ENCODE peak calls at places on chromosome 15, in ten cellular contexts. Z is tibial artery, D is H1, W is endodermal cell, V is breast epithelium, B is MM.1S, A is choroid plexus epithelial cell, O is fibroblast of lung, K is WERI-Rb-1, N is ovary. H is an unnamed sample.

GRCh38 chr15:63232400-63232799 is 43.0 kb downstream of the RAB8B start:
- DNase-seq in K (no peak), O (no peak), W (no peak), B (no peak), N (no peak), A (no peak), Z (no peak), V (no peak), D (no peak), H (no peak)

GRCh38 chr15:80277147-80277546 is 25.1 kb upstream of the CTXND1 start:
- DNase-seq in A (no peak), K (no peak), V (no peak), O (no peak), N (no peak), Z (no peak), W (no peak), D (no peak), B (no peak), H (no peak)

GRCh38 chr15:25803036-25803435 is 60.1 kb downstream of the ATP10A start:
- DNase-seq in V (no peak), D (no peak), A (no peak), Z (peak), B (no peak), N (no peak), W (no peak), K (no peak), O (no peak), H (no peak)

GRCh38 chr15:75161788-75162414 is 39.8 kb upstream of the C15orf39 start:
- DNase-seq in V (no peak), W (no peak), D (no peak), Z (no peak), K (no peak), N (no peak), B (no peak), O (peak), A (peak), H (no peak)

GRCh38 chr15:43977072-43977884 is 150.5 kb downstream of the WDR76 start:
- DNase-seq in V (no peak), D (no peak), Z (no peak), O (no peak), K (no peak), A (no peak), N (no peak), B (peak), W (peak), H (no peak)

GRCh38 chr15:101046826-101047225 is 127.7 kb downstream of the LRRK1 start:
- DNase-seq in O (no peak), D (peak), W (peak), B (no peak), A (no peak), Z (peak), N (no peak), K (peak), V (no peak), H (no peak)

GRCh38 chr15:79601376-79601775 is 169.2 kb downstream of the MINAR1 start:
- DNase-seq in O (no peak), Z (no peak), W (no peak), B (no peak), V (no peak), A (no peak), K (peak), N (no peak), D (no peak), H (no peak)

GRCh38 chr15:92165001-92165346 is 228.7 kb upstream of the ST8SIA2 start:
- DNase-seq in N (no peak), B (no peak), A (no peak), K (no peak), O (no peak), W (peak), V (no peak), D (no peak), Z (no peak), H (no peak)

GRCh38 chr15:25790003-25790660 is 73.0 kb downstream of the ATP10A start:
- DNase-seq in O (peak), A (peak), K (no peak), V (no peak), B (no peak), Z (peak), W (no peak), D (no peak), N (peak), H (no peak)

GRCh38 chr15:85351965-85352364 is 28.4 kb upstream of the AKAP13 start:
- DNase-seq in V (no peak), O (no peak), D (no peak), Z (no peak), K (no peak), B (no peak), W (no peak), A (no peak), N (no peak), H (no peak)

GRCh38 chr15:27762471-27762870 is 336.6 kb downstream of the OCA2 start:
- DNase-seq in W (no peak), O (no peak), D (no peak), B (no peak), A (no peak), N (no peak), K (no peak), V (no peak), Z (no peak), H (no peak)

GRCh38 chr15:48766196-48766595 is 44.7 kb downstream of the CEP152 start:
- DNase-seq in W (no peak), B (no peak), K (no peak), O (no peak), A (peak), D (no peak), Z (no peak), N (no peak), V (no peak), H (no peak)

GRCh38 chr15:74399511-74400312 is 32.3 kb upstream of the CYP11A1 start:
- DNase-seq in O (peak), B (no peak), D (no peak), V (no peak), W (no peak), Z (no peak), K (no peak), N (no peak), A (peak), H (no peak)

DNA sequence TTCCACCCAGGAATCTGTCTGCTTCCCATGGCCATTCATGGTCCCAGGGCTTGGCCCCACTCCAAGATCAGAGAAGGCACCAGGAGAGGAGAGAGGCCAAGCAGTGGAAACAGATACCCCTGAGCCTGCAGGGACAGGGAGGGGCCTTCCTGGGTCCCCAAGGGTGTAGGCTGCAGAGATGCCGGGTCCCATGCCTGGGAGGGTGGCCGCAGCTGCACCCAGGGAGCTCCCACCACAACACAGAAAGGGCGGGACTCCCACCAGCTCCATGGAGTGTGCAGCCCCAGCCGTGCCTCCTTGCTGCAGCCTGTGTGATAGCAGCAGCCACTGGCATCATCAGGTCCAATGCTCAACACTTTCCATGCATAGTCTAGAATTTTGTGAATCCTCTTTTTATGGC is 331.5 kb downstream of the UACA start:
- DNase-seq in K (no peak), N (no peak), A (no peak), Z (peak), D (no peak), O (no peak), W (no peak), B (no peak), V (no peak), H (no peak)
- H3K4me3 ChIP-seq in K (no peak), N (no peak), A (no peak), Z (no peak), D (no peak), O (no peak), W (no peak), B (no peak), V (no peak), H (no peak)

GRCh38 chr15:64690578-64691296 is 84.7 kb downstream of the RBPMS2 start:
- DNase-seq in V (no peak), K (no peak), A (no peak), D (no peak), B (no peak), O (no peak), W (no peak), N (peak), Z (no peak), H (no peak)
- TF ChIP-seq CTCF in V (peak), K (no peak), A (peak), D (no peak), B (no peak), O (no peak), W (peak), N (no peak), Z (no peak), H (peak)

DNA sequence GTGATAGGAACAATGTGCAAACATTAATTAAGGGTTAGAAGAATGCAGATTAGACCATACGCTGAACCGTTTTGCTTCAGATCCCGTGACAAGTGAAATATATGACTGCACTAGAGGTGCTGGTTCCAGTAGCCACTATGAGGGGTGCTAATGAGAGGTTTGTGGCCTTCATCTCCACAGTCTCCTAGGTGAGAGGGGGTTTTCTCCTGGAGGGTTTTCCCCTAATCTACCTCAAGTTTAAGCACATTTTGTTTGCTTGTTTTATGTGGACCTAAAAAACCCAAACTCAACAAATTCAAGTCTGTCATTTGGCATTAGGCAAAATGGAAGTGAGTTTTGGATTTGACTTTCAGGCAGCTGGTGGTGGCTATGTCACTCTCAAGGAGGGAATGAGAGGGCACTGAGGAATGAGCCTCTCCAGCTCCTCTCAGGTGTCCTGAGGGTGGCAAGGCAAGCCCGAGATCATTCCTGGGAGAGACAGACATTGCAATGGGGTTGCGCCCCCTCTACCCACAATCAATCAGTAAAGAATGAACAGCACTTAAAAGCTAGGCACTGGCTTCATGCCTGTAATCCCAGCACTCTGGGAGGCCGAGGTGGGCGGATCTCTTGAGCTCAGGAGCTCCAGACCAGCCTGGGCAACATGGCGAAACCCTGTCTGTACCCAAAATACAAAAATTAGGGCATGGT is 13.9 kb upstream of the SHF start:
- DNase-seq in B (no peak), Z (no peak), N (no peak), D (no peak), V (no peak), K (peak), O (no peak), W (peak), A (no peak), H (no peak)
- H3K4me3 ChIP-seq in B (peak), Z (no peak), N (no peak), D (no peak), V (no peak), K (no peak), O (no peak), W (no peak), A (no peak), H (no peak)

GRCh38 chr15:52760562-52760961 is 29.6 kb downstream of the ONECUT1 start:
- DNase-seq in V (no peak), W (peak), K (no peak), Z (no peak), O (no peak), D (no peak), N (no peak), B (no peak), A (no peak), H (no peak)

GRCh38 chr15:52764731-52765130 is 25.4 kb downstream of the ONECUT1 start:
- DNase-seq in W (no peak), N (no peak), V (no peak), A (no peak), B (no peak), Z (no peak), K (no peak), D (no peak), O (no peak), H (no peak)

GRCh38 chr15:52762621-52763020 is 27.5 kb downstream of the ONECUT1 start:
- DNase-seq in K (no peak), B (no peak), V (no peak), W (no peak), A (no peak), N (no peak), Z (no peak), O (no peak), D (no peak), H (no peak)

GRCh38 chr15:52759969-52760368 is 30.2 kb downstream of the ONECUT1 start:
- DNase-seq in V (no peak), W (peak), B (no peak), O (no peak), Z (no peak), A (no peak), D (no peak), K (no peak), N (no peak), H (no peak)

GRCh38 chr15:52765779-52766178 is 24.4 kb downstream of the ONECUT1 start:
- DNase-seq in N (no peak), O (no peak), Z (no peak), B (no peak), V (no peak), W (peak), K (peak), A (peak), D (no peak), H (no peak)
- TF ChIP-seq CTCF in N (no peak), O (peak), Z (no peak), B (no peak), V (no peak), W (peak), K (peak), A (peak), D (peak), H (peak)

DNA sequence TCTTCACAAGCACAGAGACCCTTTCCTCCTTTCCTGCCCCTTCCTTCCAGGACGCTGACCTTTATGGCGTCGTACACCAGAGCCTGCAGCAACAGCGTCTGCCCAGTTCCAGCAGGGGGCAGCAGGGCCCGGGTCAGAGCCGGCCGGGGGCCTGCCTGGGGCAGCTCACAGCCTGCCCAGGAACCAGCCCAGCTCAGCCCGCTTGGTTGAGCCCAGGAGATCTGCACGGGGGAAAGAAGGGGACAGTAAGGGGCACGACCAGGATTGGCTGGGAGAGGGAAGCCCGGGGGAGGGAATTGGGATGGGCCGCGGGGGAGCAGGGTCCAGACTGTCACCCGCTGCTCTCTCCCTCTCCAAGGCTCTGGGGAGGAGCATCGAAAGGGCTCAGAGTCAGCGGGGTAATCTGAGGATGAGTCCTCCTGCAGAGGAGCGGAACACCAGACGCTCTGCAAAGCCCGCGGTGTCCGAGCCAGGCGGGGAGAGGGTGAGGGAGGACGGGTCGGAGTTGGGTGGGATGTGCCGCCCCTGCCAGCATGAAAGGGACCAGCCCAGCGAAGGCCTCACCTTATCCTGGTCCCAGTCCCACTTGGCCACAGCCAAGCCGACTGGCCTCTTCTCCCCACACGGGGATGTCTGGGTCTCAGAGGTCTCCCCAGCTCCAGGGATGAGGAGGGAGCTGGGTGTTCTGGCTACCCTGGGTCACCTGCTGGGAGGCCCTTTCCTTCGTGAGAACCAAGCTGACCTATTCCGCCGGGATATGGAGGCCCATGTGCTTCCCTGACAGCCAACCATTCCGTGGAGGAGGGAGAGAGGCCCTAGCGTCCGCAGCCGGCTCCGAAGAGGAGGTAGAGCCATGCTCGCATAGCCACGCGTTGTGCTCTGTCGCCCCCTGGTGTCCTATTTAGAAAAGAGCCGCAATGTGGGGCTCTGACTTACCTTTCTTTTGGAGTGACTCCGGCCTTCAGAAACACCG is 7.4 kb upstream of the IGDCC3 start:
- DNase-seq in B (peak), N (peak), D (peak), W (peak), V (peak), O (peak), A (peak), Z (peak), K (peak), H (no peak)
- H3K4me3 ChIP-seq in B (peak), N (peak), D (peak), W (no peak), V (peak), O (no peak), A (peak), Z (peak), K (peak), H (no peak)

GRCh38 chr15:87661481-87661880 is 595.1 kb downstream of the NTRK3 start:
- DNase-seq in W (no peak), O (no peak), A (no peak), D (no peak), N (no peak), K (no peak), B (no peak), Z (no peak), V (no peak), H (no peak)

GRCh38 chr15:87661952-87662351 is 594.6 kb downstream of the NTRK3 start:
- DNase-seq in D (no peak), A (peak), N (no peak), B (no peak), O (no peak), Z (no peak), V (no peak), W (no peak), K (no peak), H (no peak)

GRCh38 chr15:87662575-87662974 is 594.0 kb downstream of the NTRK3 start:
- DNase-seq in W (no peak), V (no peak), N (no peak), D (no peak), B (no peak), A (no peak), K (no peak), Z (no peak), O (no peak), H (no peak)

GRCh38 chr15:87656373-87656772 is 600.2 kb downstream of the NTRK3 start:
- DNase-seq in B (no peak), O (no peak), N (no peak), V (no peak), A (no peak), K (no peak), W (no peak), D (no peak), Z (no peak), H (no peak)

GRCh38 chr15:87660494-87661129 is 595.9 kb downstream of the NTRK3 start:
- DNase-seq in B (no peak), Z (no peak), K (no peak), V (no peak), D (no peak), W (no peak), O (no peak), A (peak), N (no peak), H (no peak)
- TF ChIP-seq CTCF in B (no peak), Z (no peak), K (no peak), V (no peak), D (no peak), W (peak), O (no peak), A (peak), N (no peak), H (peak)